ENCODE peak calls at places on chromosomes 4 and X, in five cellular contexts. K, B, E, J and T are unnamed samples.
A peak's percentile ranks its signal among the peaks of the same experiment; 100 is the strongest.

GRCh38 chr4:181685461-181685860 is 557.7 kb upstream of the TENM3 start:
- DNase-seq in B (no peak), K (no peak), J (no peak), E (no peak), T (peak; percentile 53)

GRCh38 chr4:75858721-75859120 is 43.5 kb downstream of the PPEF2 start:
- DNase-seq in E (no peak), J (no peak), K (no peak), B (no peak), T (no peak)

GRCh38 chrX:38860106-38861013 is 59.1 kb downstream of the MID1IP1 start:
- DNase-seq in B (no peak), E (no peak), K (no peak), J (no peak), T (no peak)

GRCh38 chr4:1026115-1026514 is 14.7 kb downstream of the FGFRL1 start:
- DNase-seq in B (no peak), J (peak; percentile 19), K (no peak), E (peak; percentile 65), T (no peak)

GRCh38 chr4:87092389-87093141 is 127.9 kb downstream of the KLHL8 start:
- DNase-seq in J (peak; percentile 94), K (no peak), E (peak; percentile 30), B (peak; percentile 82), T (peak; percentile 95)

GRCh38 chrX:27251369-27251768 is 211.8 kb downstream of the PPP4R3C start:
- DNase-seq in B (no peak), K (peak; percentile 15), J (no peak), E (no peak), T (no peak)

GRCh38 chr4:53273726-53274125 is 92.1 kb downstream of the SCFD2 start:
- DNase-seq in K (no peak), E (no peak), B (no peak), J (no peak), T (peak; percentile 80)

GRCh38 chrX:111040377-111041017 is 55.5 kb upstream of the PAK3 start:
- DNase-seq in B (no peak), J (peak; percentile 72), K (no peak), E (no peak), T (peak; percentile 7)

GRCh38 chr4:140595065-140595464 is 26.3 kb upstream of the UCP1 start:
- DNase-seq in E (peak; percentile 73), K (peak; percentile 78), J (peak; percentile 61), B (peak; percentile 60), T (peak; percentile 37)

GRCh38 chr4:2334826-2335728 is 73.2 kb upstream of the MXD4 start:
- DNase-seq in J (no peak), E (no peak), B (peak; percentile 3), K (no peak), T (no peak)

GRCh38 chrX:21479695-21480280 is 105.6 kb downstream of the CNKSR2 start:
- DNase-seq in K (peak; percentile 62), J (peak; percentile 76), E (peak; percentile 47), B (peak; percentile 55), T (peak; percentile 57)

GRCh38 chr4:120841580-120841979 is 80.9 kb downstream of the PRDM5 start:
- DNase-seq in B (no peak), K (no peak), E (no peak), J (no peak), T (peak; percentile 35)

GRCh38 chr4:37663552-37663951 is 22.6 kb downstream of the RELL1 start:
- DNase-seq in B (no peak), K (no peak), J (no peak), E (no peak), T (no peak)

GRCh38 chr4:152776352-152776751 is 3.2 kb downstream of the TIGD4 start:
- DNase-seq in J (peak; percentile 16), B (no peak), K (no peak), E (no peak), T (no peak)

GRCh38 chr4:39614487-39615162 is 24.0 kb downstream of the SMIM14 start:
- DNase-seq in J (peak; percentile 69), K (no peak), B (peak; percentile 39), E (no peak), T (peak; percentile 84)

GRCh38 chr4:136706942-136707341 is 825.4 kb downstream of the PCDH18 start:
- DNase-seq in E (no peak), B (no peak), K (no peak), J (no peak), T (no peak)

GRCh38 chr4:156763511-156763910 is 208.1 kb downstream of the PDGFC start:
- DNase-seq in E (no peak), J (no peak), K (no peak), B (no peak), T (no peak)

GRCh38 chr4:85968945-85969830 is 390.7 kb downstream of the MAPK10 start:
- DNase-seq in J (peak; percentile 81), K (peak; percentile 73), E (peak; percentile 49), B (peak; percentile 59), T (peak; percentile 86)

GRCh38 chr4:114264877-114265291 is 285.4 kb upstream of the ARSJ start:
- DNase-seq in E (no peak), K (no peak), B (no peak), J (peak; percentile 49), T (peak; percentile 60)

GRCh38 chr4:23234716-23235115 is 542.0 kb downstream of the GBA3 start:
- DNase-seq in K (no peak), E (no peak), B (no peak), J (peak; percentile 32), T (no peak)

GRCh38 chr4:125677665-125678307 is 363.0 kb downstream of the FAT4 start:
- DNase-seq in B (no peak), E (no peak), J (no peak), K (no peak), T (no peak)

GRCh38 chr4:32562010-32562409 is 1841.8 kb downstream of the PCDH7 start:
- DNase-seq in E (no peak), J (no peak), B (no peak), K (no peak), T (no peak)

GRCh38 chr4:105895324-105895608 is at the start of gene NPNT:
- DNase-seq in E (no peak), J (peak; percentile 51), K (peak; percentile 42), B (peak; percentile 85), T (no peak)

GRCh38 chr4:94127707-94128328 is 79.8 kb upstream of the SMARCAD1 start:
- DNase-seq in B (peak; percentile 43), K (peak; percentile 74), E (peak; percentile 40), J (peak; percentile 33), T (peak; percentile 54)

GRCh38 chr4:182017038-182017437 is 226.2 kb upstream of the TENM3 start:
- DNase-seq in K (no peak), J (no peak), B (no peak), E (no peak), T (no peak)

GRCh38 chr4:139768913-139769312 is 103.3 kb downstream of the MGST2 start:
- DNase-seq in J (no peak), K (peak; percentile 71), B (peak; percentile 28), E (no peak), T (peak; percentile 22)

GRCh38 chr4:89434364-89434988 is 126.9 kb upstream of the GPRIN3 start:
- DNase-seq in K (peak; percentile 64), J (peak; percentile 31), E (peak; percentile 64), B (peak; percentile 34), T (peak; percentile 70)

GRCh38 chrX:23003121-23003520 is 3.4 kb downstream of the DDX53 start:
- DNase-seq in B (no peak), K (no peak), E (no peak), J (peak; percentile 20), T (peak; percentile 65)

GRCh38 chr4:770022-770421 is 55.9 kb downstream of the CPLX1 start:
- DNase-seq in K (no peak), B (no peak), E (no peak), J (no peak), T (peak; percentile 38)

GRCh38 chr4:125254111-125254510 is 60.6 kb upstream of the FAT4 start:
- DNase-seq in K (no peak), B (no peak), J (no peak), E (no peak), T (peak; percentile 65)

GRCh38 chr4:181646864-181647263 is 596.3 kb upstream of the TENM3 start:
- DNase-seq in B (no peak), E (no peak), K (no peak), J (no peak), T (peak; percentile 33)

GRCh38 chrX:73398185-73398914 is 48.5 kb upstream of the CDX4 start:
- DNase-seq in K (no peak), B (no peak), E (no peak), J (no peak), T (no peak)

GRCh38 chr4:97911236-97911906 is 231.9 kb downstream of the STPG2 start:
- DNase-seq in J (no peak), K (peak; percentile 20), B (no peak), E (no peak), T (no peak)

GRCh38 chr4:97910005-97910404 is 233.3 kb downstream of the STPG2 start:
- DNase-seq in J (peak; percentile 60), K (peak; percentile 75), B (peak; percentile 20), E (peak; percentile 11), T (no peak)

GRCh38 chr4:97917115-97917514 is 226.2 kb downstream of the STPG2 start:
- DNase-seq in K (no peak), E (no peak), B (no peak), J (no peak), T (no peak)

DNA sequence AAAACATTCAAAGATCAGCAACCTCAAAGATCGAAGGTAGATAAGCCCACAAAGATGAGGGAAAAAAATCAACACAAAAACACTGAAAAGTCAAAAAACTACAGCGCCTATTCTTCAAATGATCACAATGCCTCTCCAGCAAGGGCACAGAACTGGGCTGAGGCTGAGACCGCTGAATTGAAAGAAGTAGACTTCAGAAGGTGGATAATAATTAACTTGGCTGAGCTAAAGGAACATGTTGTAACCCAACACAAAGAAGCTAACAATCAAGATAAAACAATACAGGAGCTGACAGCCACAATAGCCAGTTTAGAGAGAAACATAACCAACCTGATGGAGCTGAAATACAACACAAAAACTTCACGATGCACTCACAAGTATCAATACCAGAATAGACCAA is 231.1 kb downstream of the STPG2 start:
- DNase-seq in E (no peak), B (peak; percentile 40), J (no peak), K (no peak), T (no peak)
- H3K9me2 ChIP-seq in E (no peaks in the 10 kb centered on the region), B (no peaks in the 10 kb centered on the region), J (no peaks in the 10 kb centered on the region), K (peaks cover 10% of the 10 kb centered on the region), T (no peaks in the 10 kb centered on the region)

GRCh38 chr4:99847362-99847976 is 30.8 kb downstream of the DAPP1 start:
- DNase-seq in K (no peak), J (no peak), B (no peak), E (peak; percentile 83), T (no peak)
- H3K4me3 ChIP-seq in K (no peak overlapping the region), J (no peak overlapping the region), B (no peak overlapping the region), E (peak overlapping the region; percentile 40), T (no peak overlapping the region)

DNA sequence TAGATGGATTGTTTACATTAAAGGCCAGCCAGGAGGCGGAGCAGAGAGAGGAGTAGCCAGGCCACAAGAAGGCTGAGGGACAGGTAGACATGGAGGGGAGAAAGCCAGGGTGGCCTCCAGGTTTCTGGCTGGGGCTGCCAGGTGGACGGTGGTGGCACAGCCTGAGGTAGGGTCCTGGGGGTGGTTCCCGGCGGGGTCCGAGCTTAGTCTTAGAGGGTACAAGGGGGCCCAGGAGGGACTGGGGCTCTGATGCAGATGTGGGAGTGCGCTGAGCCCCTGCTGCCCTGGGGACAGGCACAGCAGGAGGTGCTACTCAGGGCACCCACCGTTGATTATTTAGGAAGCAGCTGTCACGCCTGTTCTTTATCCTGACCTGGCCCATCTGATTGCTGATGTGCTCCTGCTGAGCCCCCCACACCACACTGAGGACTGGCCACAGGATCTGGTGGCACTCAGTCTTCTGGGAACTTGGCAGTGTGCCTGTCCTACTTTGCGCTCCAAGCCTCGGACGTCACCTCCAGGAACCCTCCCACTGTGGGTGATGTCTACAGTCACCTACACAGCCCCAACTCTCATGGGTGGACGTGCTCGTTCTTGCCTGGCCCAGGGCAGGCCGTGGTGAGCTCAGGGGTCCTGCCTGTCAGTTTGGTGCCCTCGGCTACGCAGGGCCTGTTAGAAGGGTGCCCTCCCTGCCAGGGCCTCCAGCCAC is 11.9 kb downstream of the WFS1 start:
- DNase-seq in J (no peak), B (no peak), K (no peak), E (no peak), T (no peak)
- H3K9me2 ChIP-seq in J (no peaks in the 10 kb centered on the region), B (no peaks in the 10 kb centered on the region), K (no peaks in the 10 kb centered on the region), E (no peaks in the 10 kb centered on the region), T (no peaks in the 10 kb centered on the region)

GRCh38 chrX:119238557-119238956 is 2.5 kb downstream of the PGRMC1 start:
- DNase-seq in E (no peak), B (no peak), K (no peak), J (peak; percentile 26), T (peak; percentile 71)
- H3K4me3 ChIP-seq in E (no peak overlapping the region), B (no peak overlapping the region), K (peak overlapping the region; percentile 77), J (peak overlapping the region; percentile 99), T (peak overlapping the region; percentile 90)